ENCODE peak calls at places on chromosomes 5 and 9, in seven cellular contexts. R, X, Q, C, M, O and L are unnamed samples.

GRCh38 chr5:16518606-16519005 is 53.0 kb upstream of the ZNF622 start:
- DNase-seq in R (no peak), X (no peak), Q (no peak), C (no peak), M (no peak), O (no peak), L (no peak)

GRCh38 chr9:135479469-135480052 is at the start of gene PPP1R26:
- DNase-seq in R (peak; percentile 31), X (no peak), Q (no peak), C (no peak), M (no peak), O (no peak), L (no peak)

GRCh38 chr5:66134407-66134843 is 9.7 kb upstream of the SREK1 start:
- DNase-seq in R (no peak), X (peak; percentile 9), Q (no peak), C (no peak), M (no peak), O (no peak), L (no peak)

GRCh38 chr9:132193227-132194110 is 31.6 kb downstream of the NTNG2 start:
- DNase-seq in R (no peak), X (no peak), Q (no peak), C (no peak), M (no peak), O (no peak), L (no peak)

GRCh38 chr9:84823426-84824271 is 154.1 kb downstream of the NTRK2 start:
- DNase-seq in R (no peak), X (no peak), Q (no peak), C (no peak), M (no peak), O (no peak), L (no peak)

GRCh38 chr9:101578378-101578777 is 16.4 kb downstream of the PPP3R2 start:
- DNase-seq in R (no peak), X (peak; percentile 9), Q (no peak), C (no peak), M (no peak), O (no peak), L (no peak)

GRCh38 chr9:18473551-18474279 is at the start of gene ADAMTSL1:
- DNase-seq in R (peak; percentile 74), X (peak; percentile 72), Q (peak; percentile 39), C (peak; percentile 69), M (peak; percentile 94), O (no peak), L (peak; percentile 93)

GRCh38 chr9:131138676-131139075 is 13.3 kb downstream of the NUP214 start:
- DNase-seq in R (no peak), X (no peak), Q (no peak), C (no peak), M (no peak), O (no peak), L (no peak)

GRCh38 chr9:15578719-15579118 is 25.9 kb downstream of the CCDC171 start:
- DNase-seq in R (no peak), X (peak; percentile 85), Q (no peak), C (no peak), M (no peak), O (no peak), L (no peak)

GRCh38 chr5:133316346-133317343 is 264.8 kb downstream of the HSPA4 start:
- DNase-seq in R (peak; percentile 11), X (no peak), Q (no peak), C (peak; percentile 74), M (peak; percentile 82), O (peak; percentile 56), L (peak; percentile 79)

DNA sequence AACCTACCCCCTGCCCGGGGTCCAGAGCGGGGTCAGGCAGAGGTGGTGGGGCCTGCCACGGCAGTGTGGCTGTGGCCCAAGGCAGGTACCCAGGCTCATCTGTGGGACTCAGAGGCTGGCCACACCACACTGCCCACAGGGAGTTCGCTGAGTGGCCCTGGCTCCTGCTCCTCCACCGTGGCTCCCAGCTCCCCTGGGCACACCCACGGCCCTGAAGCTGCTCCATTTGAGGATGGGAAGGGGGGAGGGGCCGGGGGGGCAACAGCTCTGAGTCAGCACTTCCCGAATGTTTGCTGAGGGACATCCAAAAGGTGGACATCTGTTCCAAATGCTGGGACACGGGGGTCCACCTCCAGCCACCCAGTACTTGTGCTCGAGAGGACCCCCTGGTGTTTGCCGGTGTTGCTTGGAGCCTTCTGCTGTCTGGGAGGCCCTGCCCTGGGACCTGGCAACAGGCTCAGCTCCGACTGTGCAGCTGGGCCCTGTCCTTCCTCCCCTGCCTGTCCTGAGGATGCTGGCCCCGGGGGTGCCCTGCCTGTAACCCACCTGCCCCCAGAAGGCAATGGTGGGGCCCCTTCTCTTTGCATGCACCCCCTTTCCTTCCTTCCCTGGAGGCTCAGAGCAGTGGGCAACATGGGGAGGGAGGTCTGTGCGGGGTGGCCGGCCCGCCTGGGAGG is 2.5 kb upstream of the NRARP start:
- DNase-seq in R (no peak), X (no peak), Q (no peak), C (no peak), M (peak; percentile 30), O (no peak), L (no peak)
- H3K4me2 ChIP-seq in R (no peak overlapping the region), X (no peak overlapping the region), Q (no peak overlapping the region), C (no peak overlapping the region), M (no peak overlapping the region), O (no peak overlapping the region), L (no peak overlapping the region)

DNA sequence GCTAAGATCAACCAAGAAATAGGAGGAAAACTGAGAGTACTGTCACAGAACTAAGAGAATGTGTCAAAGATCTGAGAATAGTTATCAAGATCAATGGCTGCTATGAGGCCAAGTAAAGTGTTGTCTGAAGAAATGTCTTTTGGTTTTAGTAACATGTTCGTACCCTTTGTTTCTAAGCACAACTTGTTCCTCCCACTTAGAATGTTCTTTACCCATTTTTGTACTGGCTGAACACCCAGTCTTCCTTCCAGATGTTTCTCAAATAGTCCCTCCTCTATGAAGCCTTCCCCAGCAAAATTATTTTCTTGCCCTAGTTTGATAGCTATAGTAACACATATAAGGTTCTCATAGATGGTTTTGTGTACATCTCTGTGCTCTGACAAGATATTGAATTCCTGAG is 191.5 kb downstream of the WDR70 start:
- DNase-seq in R (no peak), X (no peak), Q (no peak), C (no peak), M (no peak), O (no peak), L (no peak)
- H2BK5ac ChIP-seq in R (no peak overlapping the region), X (no peak overlapping the region), Q (no peak overlapping the region), C (no peak overlapping the region), M (no peak overlapping the region), O (no peak overlapping the region), L (no peak overlapping the region)

GRCh38 chr5:13536921-13537320 is 407.6 kb downstream of the DNAH5 start:
- DNase-seq in R (no peak), X (peak; percentile 91), Q (peak; percentile 60), C (no peak), M (no peak), O (no peak), L (no peak)

GRCh38 chr5:13540154-13540815 is 404.2 kb downstream of the DNAH5 start:
- DNase-seq in R (no peak), X (peak; percentile 18), Q (no peak), C (no peak), M (no peak), O (no peak), L (no peak)
- H3K4me2 ChIP-seq in R (no peak overlapping the region), X (no peak overlapping the region), Q (no peak overlapping the region), C (peak overlapping the region; percentile 36), M (no peak overlapping the region), O (no peak overlapping the region), L (no peak overlapping the region)

GRCh38 chr9:89795555-89796195 is 190.9 kb downstream of the GADD45G start:
- DNase-seq in R (no peak), X (no peak), Q (no peak), C (no peak), M (no peak), O (peak; percentile 93), L (no peak)
- H2BK5ac ChIP-seq in R (no peak overlapping the region), X (no peak overlapping the region), Q (no peak overlapping the region), C (no peak overlapping the region), M (no peak overlapping the region), O (peak overlapping the region; percentile 66), L (no peak overlapping the region)

GRCh38 chr5:75514323-75514722 is 2.6 kb downstream of the POLK start:
- DNase-seq in R (no peak), X (no peak), Q (no peak), C (no peak), M (no peak), O (no peak), L (no peak)
- H3K4me2 ChIP-seq in R (no peak overlapping the region), X (no peak overlapping the region), Q (no peak overlapping the region), C (no peak overlapping the region), M (no peak overlapping the region), O (no peak overlapping the region), L (no peak overlapping the region)

DNA sequence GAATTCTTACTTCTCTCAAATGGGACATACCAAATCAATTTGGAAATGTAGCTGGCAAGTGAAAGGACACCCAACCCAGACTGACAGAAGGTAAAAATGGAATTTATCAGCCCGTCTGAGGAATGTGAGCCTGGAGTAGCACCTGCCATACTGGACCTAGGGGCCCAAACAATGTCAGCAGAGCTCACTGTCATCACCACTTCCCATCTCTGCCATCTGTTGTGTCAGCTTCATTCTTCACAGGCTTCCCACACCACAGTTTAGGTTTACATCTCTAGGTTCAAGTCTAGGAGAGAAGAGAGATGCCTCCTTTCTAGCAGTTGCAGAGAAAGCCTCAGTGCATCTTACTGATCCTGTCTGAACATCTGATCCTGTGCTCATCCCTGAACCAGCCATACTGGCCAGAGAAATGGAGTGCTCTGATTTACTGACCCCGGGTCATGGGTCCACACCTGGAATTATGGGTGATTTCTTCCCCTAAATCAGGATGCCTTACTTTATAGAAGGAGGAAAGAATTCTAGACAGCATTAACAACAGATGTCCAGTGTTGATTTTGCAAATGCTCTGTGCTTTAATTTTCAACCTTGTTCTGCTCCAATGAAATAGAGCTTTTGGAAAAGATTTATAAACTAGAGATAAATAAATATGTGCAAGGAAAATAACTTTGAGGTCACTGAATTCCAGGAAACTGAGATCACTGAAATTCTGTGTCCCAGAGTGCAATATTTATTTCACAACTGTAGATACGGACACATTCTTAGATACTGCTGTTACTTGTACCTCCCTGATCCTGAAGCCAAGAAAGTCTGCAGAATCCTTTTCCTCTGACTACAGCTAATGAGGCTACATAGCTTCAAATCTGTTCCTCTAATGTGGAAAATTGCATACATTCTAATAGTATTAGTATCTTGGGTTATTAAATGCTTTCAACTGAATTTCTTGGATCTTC is 222.7 kb downstream of the DOCK8 start:
- DNase-seq in R (no peak), X (peak; percentile 77), Q (peak; percentile 18), C (no peak), M (no peak), O (peak; percentile 96), L (no peak)
- H2BK5ac ChIP-seq in R (no peak overlapping the region), X (peak overlapping the region; percentile 85), Q (no peak overlapping the region), C (no peak overlapping the region), M (no peak overlapping the region), O (no peak overlapping the region), L (no peak overlapping the region)

GRCh38 chr5:132176543-132176945 is 51.1 kb downstream of the P4HA2 start:
- DNase-seq in R (no peak), X (no peak), Q (no peak), C (no peak), M (peak; percentile 45), O (no peak), L (peak; percentile 41)
- H3K4me2 ChIP-seq in R (no peak overlapping the region), X (no peak overlapping the region), Q (no peak overlapping the region), C (no peak overlapping the region), M (no peak overlapping the region), O (no peak overlapping the region), L (no peak overlapping the region)